ENCODE peak calls at places on chromosomes 12 and 14, in seven cellular contexts. N is IMR-90, G is H9, A is mesendoderm, P is mesenchymal stem cell, X is H1, W is trophoblast cell. Z is an unnamed sample.

GRCh38 chr12:63838411-63838810 is 6.1 kb upstream of the SRGAP1 start:
- DNase-seq in N (no peak), P (no peak), A (no peak), W (no peak), G (no peak), X (no peak), Z (no peak)

GRCh38 chr12:113727651-113728061 is 238.5 kb downstream of the RBM19 start:
- DNase-seq in X (no peak), W (peak; percentile 99), P (no peak), N (peak; percentile 69), A (peak; percentile 93), G (no peak), Z (no peak)

GRCh38 chr14:99752486-99753121 is 40.6 kb upstream of the EML1 start:
- DNase-seq in N (peak; percentile 76), A (no peak), X (no peak), G (no peak), P (peak; percentile 84), W (peak; percentile 54), Z (no peak)

GRCh38 chr12:38904932-38905479 is 385 bp downstream of the CPNE8 start:
- DNase-seq in G (peak; percentile 93), X (peak; percentile 72), P (peak; percentile 87), W (peak; percentile 98), N (no peak), A (peak; percentile 96), Z (peak; percentile 43)

GRCh38 chr12:79071498-79071897 is 206.9 kb downstream of the SYT1 start:
- DNase-seq in P (no peak), G (no peak), W (peak; percentile 31), N (no peak), A (peak; percentile 51), X (no peak), Z (no peak)

GRCh38 chr12:104131609-104132008 is 6.4 kb downstream of the NFYB start:
- DNase-seq in P (no peak), X (no peak), W (no peak), G (no peak), N (no peak), A (no peak), Z (no peak)

GRCh38 chr12:110543252-110543959 is 39.7 kb downstream of the PPTC7 start:
- DNase-seq in G (no peak), W (no peak), X (no peak), A (no peak), P (peak; percentile 73), N (peak; percentile 80), Z (no peak)

GRCh38 chr12:11771356-11771755 is 121.9 kb downstream of the ETV6 start:
- DNase-seq in G (no peak), W (peak; percentile 77), N (peak; percentile 37), X (no peak), P (peak; percentile 79), A (peak; percentile 72), Z (no peak)

GRCh38 chr14:39396448-39396847 is 35.8 kb downstream of the FBXO33 start:
- DNase-seq in G (no peak), W (no peak), A (no peak), P (peak; percentile 15), N (peak; percentile 54), X (no peak), Z (no peak)

GRCh38 chr14:68408680-68409079 is 384.2 kb downstream of the ZFP36L1 start:
- DNase-seq in N (peak; percentile 48), G (no peak), X (no peak), A (no peak), W (no peak), P (no peak), Z (no peak)

GRCh38 chr14:67800743-67801142 is 15.6 kb downstream of the ZFYVE26 start:
- DNase-seq in W (no peak), N (no peak), G (no peak), A (no peak), P (no peak), X (no peak), Z (no peak)

GRCh38 chr12:26434299-26434915 is 239.0 kb downstream of the SSPN start:
- DNase-seq in A (peak; percentile 80), W (peak; percentile 71), G (peak; percentile 60), N (peak; percentile 68), X (no peak), P (peak; percentile 71), Z (peak; percentile 21)

GRCh38 chr12:68940731-68941130 is 7.8 kb upstream of the CPM start:
- DNase-seq in W (peak; percentile 35), P (no peak), A (no peak), X (no peak), N (no peak), G (no peak), Z (no peak)

GRCh38 chr14:64400829-64401459 is 12.8 kb downstream of the MTHFD1 start:
- DNase-seq in X (no peak), G (no peak), W (no peak), P (no peak), N (no peak), A (no peak), Z (no peak)

GRCh38 chr14:74852922-74853530 is 22.9 kb downstream of the PROX2 start:
- DNase-seq in X (no peak), G (no peak), P (peak; percentile 37), W (no peak), N (peak; percentile 84), A (no peak), Z (no peak)

GRCh38 chr12:106975098-106975497 is 11.8 kb downstream of the MTERF2 start:
- DNase-seq in A (no peak), N (no peak), X (no peak), W (no peak), P (no peak), G (no peak), Z (no peak)

GRCh38 chr12:106973545-106973944 is 13.4 kb downstream of the MTERF2 start:
- DNase-seq in N (no peak), X (no peak), G (no peak), P (no peak), W (no peak), A (no peak), Z (no peak)

GRCh38 chr12:106974525-106974924 is 12.4 kb downstream of the MTERF2 start:
- DNase-seq in P (no peak), W (no peak), G (no peak), A (no peak), N (no peak), X (no peak), Z (no peak)

GRCh38 chr12:106976013-106976658 is 10.8 kb downstream of the MTERF2 start:
- DNase-seq in X (no peak), P (peak; percentile 50), N (peak; percentile 80), G (no peak), A (no peak), W (no peak), Z (no peak)

GRCh38 chr12:106971065-106971464 is 15.4 kb downstream of the TMEM263 start:
- DNase-seq in X (no peak), W (no peak), G (no peak), N (no peak), P (no peak), A (no peak), Z (no peak)
- H2AK5ac ChIP-seq in X (no peak overlapping the region), W (no peak overlapping the region), G (no peak overlapping the region), N (no peak overlapping the region), P (no peak overlapping the region), A (no peak overlapping the region), Z (no peak overlapping the region)

GRCh38 chr12:49223590-49224369 is 34.9 kb upstream of the TUBA1A start:
- DNase-seq in X (no peak), N (no peak), G (no peak), A (no peak), W (no peak), P (no peak), Z (no peak)
- H2BK120ac ChIP-seq in X (no peak overlapping the region), N (peak overlapping the region; percentile 99), G (no peak overlapping the region), A (no peak overlapping the region), W (no peak overlapping the region), P (peak overlapping the region; percentile 39), Z (no peak overlapping the region)

DNA sequence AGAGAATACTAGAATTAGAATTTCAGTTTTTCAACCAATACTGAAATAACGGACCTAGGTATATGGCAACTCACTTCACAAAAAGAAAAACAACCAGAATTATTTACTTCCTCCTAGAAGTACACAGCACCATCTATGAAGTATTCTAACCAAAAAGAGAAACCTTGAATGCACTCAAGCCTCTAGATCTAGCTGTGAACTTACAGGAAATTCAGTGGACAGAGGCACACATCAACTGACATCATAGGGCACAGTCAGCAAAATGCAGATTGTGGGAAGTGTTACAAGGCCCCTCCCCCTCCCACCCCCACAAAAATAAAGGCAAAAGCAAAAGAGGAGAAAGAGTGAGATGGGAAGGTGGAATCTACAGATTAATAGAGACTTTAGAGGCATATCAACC is 102.4 kb downstream of the TMTC1 start:
- DNase-seq in G (no peak), N (no peak), X (no peak), P (no peak), A (no peak), W (no peak), Z (no peak)
- H3K23ac ChIP-seq in G (no peak overlapping the region), N (no peak overlapping the region), X (no peak overlapping the region), P (no peak overlapping the region), A (no peak overlapping the region), W (no peak overlapping the region), Z (no peak overlapping the region)

GRCh38 chr12:109463776-109464175 is 13.3 kb downstream of the KCTD10 start:
- DNase-seq in A (no peak), N (no peak), W (peak; percentile 26), X (no peak), P (no peak), G (no peak), Z (no peak)

GRCh38 chr12:109466821-109467220 is 10.3 kb downstream of the KCTD10 start:
- DNase-seq in X (no peak), N (no peak), G (no peak), A (no peak), P (no peak), W (no peak), Z (no peak)

GRCh38 chr12:109464642-109465351 is 12.3 kb downstream of the KCTD10 start:
- DNase-seq in A (no peak), X (no peak), W (no peak), G (no peak), N (no peak), P (no peak), Z (no peak)

GRCh38 chr12:109467978-109468676 is 9.0 kb downstream of the KCTD10 start:
- DNase-seq in X (no peak), A (peak; percentile 26), W (no peak), N (no peak), P (no peak), G (no peak), Z (no peak)

DNA sequence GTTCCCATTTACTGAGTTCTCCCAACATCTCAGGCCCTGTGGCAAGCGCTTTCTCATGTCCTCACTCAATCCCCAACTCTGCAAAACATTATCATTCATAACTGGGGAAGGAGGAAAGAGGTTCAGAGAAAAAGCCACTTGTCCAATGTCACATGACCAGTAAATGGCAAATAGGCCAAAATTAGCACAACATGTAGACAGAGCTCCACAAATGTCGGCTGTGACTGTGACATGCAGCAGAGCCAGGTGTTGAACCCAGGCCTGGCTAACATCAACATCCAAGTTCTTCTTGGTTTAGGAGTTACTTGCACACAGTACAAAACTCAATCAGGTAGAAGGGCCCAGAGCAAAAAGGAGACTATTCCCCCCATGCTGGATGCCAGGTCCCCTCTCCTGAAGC is 10.8 kb downstream of the KCTD10 start:
- DNase-seq in G (no peak), A (no peak), P (no peak), W (no peak), N (no peak), X (no peak), Z (no peak)
- H2AK5ac ChIP-seq in G (no peak overlapping the region), A (no peak overlapping the region), P (peak overlapping the region; percentile 77), W (no peak overlapping the region), N (no peak overlapping the region), X (no peak overlapping the region), Z (no peak overlapping the region)